ENCODE peak calls at places on chromosomes 1 and 21, in nine cellular contexts. L is HuH-7; H is heart right ventricle; P is activated effector memory CD4-positive, alpha-beta T cell treated with anti-CD3 and anti-CD28 coated beads, Interleukin-2, amount 50 U/mL, for 16 hours; X is stimulated activated CD4-positive, alpha-beta T cell treated with anti-CD3 and anti-CD28 coated beads, Interleukin-4, amount 100 ng/mL, for 1 hour; U is NCI-H2029; E is A172; M is CD8-positive, alpha-beta T cell; F is astrocyte of the spinal cord. G is an unnamed sample.

GRCh38 chr1:53508991-53509663 is 49.9 kb downstream of the DMRTB1 start:
- DNase-seq in L (no peak), H (no peak), P (no peak), X (no peak), U (no peak), E (peak), M (no peak), F (no peak), G (no peak)

GRCh38 chr1:40786171-40786994 is 2.8 kb downstream of the KCNQ4 start:
- DNase-seq in L (no peak), H (no peak), P (no peak), X (no peak), U (no peak), E (no peak), M (no peak), F (no peak), G (no peak)

GRCh38 chr1:200873116-200873670 is 412 bp downstream of the GPR25 start:
- DNase-seq in L (no peak), H (no peak), P (no peak), X (no peak), U (no peak), E (no peak), M (no peak), F (no peak), G (no peak)

GRCh38 chr1:239718997-239719628 is 332.7 kb downstream of the CHRM3 start:
- DNase-seq in L (no peak), H (no peak), P (no peak), X (no peak), U (no peak), E (no peak), M (no peak), F (no peak), G (no peak)

GRCh38 chr1:225972344-225973152 is 26.6 kb downstream of the SDE2 start:
- DNase-seq in L (no peak), H (no peak), P (peak), X (no peak), U (no peak), E (no peak), M (no peak), F (no peak), G (no peak)

GRCh38 chr1:38818706-38819439 is 40.7 kb downstream of the RRAGC start:
- DNase-seq in L (no peak), H (no peak), P (no peak), X (no peak), U (no peak), E (no peak), M (no peak), F (no peak), G (no peak)

GRCh38 chr1:26828352-26829093 is 2.0 kb downstream of the ZDHHC18 start:
- DNase-seq in L (no peak), H (no peak), P (peak), X (peak), U (no peak), E (no peak), M (no peak), F (no peak), G (no peak)

GRCh38 chr1:160681067-160681890 is 30.3 kb downstream of the CD48 start:
- DNase-seq in L (peak), H (peak), P (peak), X (peak), U (peak), E (peak), M (peak), F (peak), G (peak)

GRCh38 chr21:44834951-44835646 is 17.2 kb upstream of the SUMO3 start:
- DNase-seq in L (no peak), H (no peak), P (peak), X (no peak), U (no peak), E (no peak), M (no peak), F (no peak), G (no peak)

GRCh38 chr1:192575499-192576189 is at the start of gene RGS1:
- DNase-seq in L (no peak), H (no peak), P (peak), X (peak), U (no peak), E (no peak), M (peak), F (no peak), G (peak)

GRCh38 chr1:183416850-183417690 is 1.1 kb downstream of the NMNAT2 start:
- DNase-seq in L (no peak), H (peak), P (peak), X (peak), U (no peak), E (no peak), M (no peak), F (peak), G (peak)

GRCh38 chr1:30597711-30598110 is 125.7 kb downstream of the MATN1 start:
- DNase-seq in L (no peak), H (peak), P (no peak), X (no peak), U (no peak), E (no peak), M (no peak), F (no peak), G (no peak)

GRCh38 chr1:192559115-192560006 is 16.2 kb upstream of the RGS1 start:
- DNase-seq in L (no peak), H (no peak), P (no peak), X (no peak), U (no peak), E (peak), M (no peak), F (peak), G (no peak)

GRCh38 chr1:98053471-98054366 is 132.9 kb upstream of the DPYD start:
- DNase-seq in L (peak), H (peak), P (peak), X (peak), U (peak), E (peak), M (no peak), F (peak), G (peak)

GRCh38 chr1:207239874-207240273 is 81.6 kb upstream of the CD55 start:
- DNase-seq in L (no peak), H (no peak), P (no peak), X (no peak), U (no peak), E (no peak), M (no peak), F (no peak), G (no peak)

GRCh38 chr1:112807117-112807516 is 92.0 kb upstream of the PPM1J start:
- DNase-seq in L (no peak), H (no peak), P (no peak), X (no peak), U (no peak), E (no peak), M (no peak), F (no peak), G (no peak)

GRCh38 chr1:154883919-154884867 is 14.1 kb upstream of the KCNN3 start:
- DNase-seq in L (no peak), H (no peak), P (peak), X (no peak), U (no peak), E (no peak), M (no peak), F (no peak), G (no peak)

GRCh38 chr1:68372487-68372886 is 77.3 kb downstream of the RPE65 start:
- DNase-seq in L (no peak), H (no peak), P (no peak), X (no peak), U (no peak), E (no peak), M (no peak), F (no peak), G (no peak)

GRCh38 chr21:26047279-26047967 is 123.1 kb downstream of the APP start:
- DNase-seq in L (no peak), H (no peak), P (no peak), X (no peak), U (peak), E (no peak), M (no peak), F (no peak), G (no peak)

GRCh38 chr1:84946631-84947030 is 50.3 kb downstream of the MCOLN2 start:
- DNase-seq in L (no peak), H (no peak), P (no peak), X (no peak), U (no peak), E (no peak), M (no peak), F (peak), G (no peak)

GRCh38 chr1:179025975-179026812 is 500 bp downstream of the FAM20B start:
- DNase-seq in L (peak), H (peak), P (peak), X (peak), U (peak), E (peak), M (peak), F (peak), G (peak)

GRCh38 chr1:65728504-65728903 is 64.2 kb upstream of the PDE4B start:
- DNase-seq in L (no peak), H (no peak), P (no peak), X (no peak), U (no peak), E (no peak), M (no peak), F (no peak), G (no peak)

GRCh38 chr1:186958520-186958919 is 129.8 kb downstream of the PLA2G4A start:
- DNase-seq in L (no peak), H (no peak), P (no peak), X (no peak), U (no peak), E (no peak), M (no peak), F (peak), G (no peak)

GRCh38 chr1:144101397-144102050 is 129.7 kb upstream of the FAM72C start:
- DNase-seq in L (no peak), H (peak), P (peak), X (peak), U (no peak), E (no peak), M (no peak), F (no peak), G (no peak)

GRCh38 chr21:17386498-17386897 is 126.3 kb upstream of the CXADR start:
- DNase-seq in L (no peak), H (no peak), P (no peak), X (no peak), U (no peak), E (no peak), M (no peak), F (no peak), G (no peak)

G was measured in T-cell.